ENCODE peak calls at places on chromosomes 13 and 19, in ten cellular contexts. One of them, this sample, is unnamed.
A peak's percentile ranks its signal among the peaks of the same experiment; 100 is the strongest.

GRCh38 chr19:10452726-10453620 is 32.6 kb downstream of the PDE4A start:
- DNase-seq in skeletal muscle cell: no peak
- DNase-seq in brain microvascular endothelial cell: no peak
- DNase-seq in RKO: no peak
- DNase-seq in stimulated activated CD4-positive, alpha-beta T cell treated with anti-CD3 and anti-CD28 coated beads, Interleukin-1b, Interleukin-23, amount 100 ng/mL, for 24 hours: no peak
- DNase-seq in left cardiac atrium: no peak
- DNase-seq in anterior cingulate cortex: no peak
- DNase-seq in lung microvascular endothelial cell: no peak
- DNase-seq in H54: no peak
- DNase-seq in astrocyte of the spinal cord: no peak
- DNase-seq in this sample: peak; percentile 30

GRCh38 chr13:95948646-95949045 is 104.6 kb downstream of the UGGT2 start:
- DNase-seq in left cardiac atrium: no peak
- DNase-seq in lung microvascular endothelial cell: no peak
- DNase-seq in skeletal muscle cell: no peak
- DNase-seq in stimulated activated CD4-positive, alpha-beta T cell treated with anti-CD3 and anti-CD28 coated beads, Interleukin-1b, Interleukin-23, amount 100 ng/mL, for 24 hours: no peak
- DNase-seq in astrocyte of the spinal cord: peak; percentile 54
- DNase-seq in anterior cingulate cortex: no peak
- DNase-seq in brain microvascular endothelial cell: peak; percentile 75
- DNase-seq in H54: no peak
- DNase-seq in RKO: peak; percentile 52
- DNase-seq in this sample: no peak

GRCh38 chr19:47210180-47210490 is 20.9 kb downstream of the BBC3 start:
- DNase-seq in astrocyte of the spinal cord: no peak
- DNase-seq in RKO: no peak
- DNase-seq in stimulated activated CD4-positive, alpha-beta T cell treated with anti-CD3 and anti-CD28 coated beads, Interleukin-1b, Interleukin-23, amount 100 ng/mL, for 24 hours: no peak
- DNase-seq in lung microvascular endothelial cell: no peak
- DNase-seq in skeletal muscle cell: no peak
- DNase-seq in left cardiac atrium: no peak
- DNase-seq in anterior cingulate cortex: no peak
- DNase-seq in H54: no peak
- DNase-seq in brain microvascular endothelial cell: no peak
- DNase-seq in this sample: no peak

GRCh38 chr13:46609052-46609451 is 56.1 kb downstream of the LRCH1 start:
- DNase-seq in brain microvascular endothelial cell: no peak
- DNase-seq in lung microvascular endothelial cell: no peak
- DNase-seq in skeletal muscle cell: no peak
- DNase-seq in left cardiac atrium: no peak
- DNase-seq in stimulated activated CD4-positive, alpha-beta T cell treated with anti-CD3 and anti-CD28 coated beads, Interleukin-1b, Interleukin-23, amount 100 ng/mL, for 24 hours: no peak
- DNase-seq in anterior cingulate cortex: no peak
- DNase-seq in H54: no peak
- DNase-seq in astrocyte of the spinal cord: no peak
- DNase-seq in RKO: no peak
- DNase-seq in this sample: no peak

GRCh38 chr13:99505814-99506269 is 4.6 kb downstream of the TM9SF2 start:
- DNase-seq in anterior cingulate cortex: no peak
- DNase-seq in astrocyte of the spinal cord: peak; percentile 20
- DNase-seq in left cardiac atrium: no peak
- DNase-seq in lung microvascular endothelial cell: peak; percentile 48
- DNase-seq in brain microvascular endothelial cell: no peak
- DNase-seq in RKO: peak; percentile 1
- DNase-seq in skeletal muscle cell: no peak
- DNase-seq in stimulated activated CD4-positive, alpha-beta T cell treated with anti-CD3 and anti-CD28 coated beads, Interleukin-1b, Interleukin-23, amount 100 ng/mL, for 24 hours: no peak
- DNase-seq in H54: no peak
- DNase-seq in this sample: no peak

GRCh38 chr19:3146677-3147100 is 10.9 kb downstream of the GNA15 start:
- DNase-seq in H54: no peak
- DNase-seq in anterior cingulate cortex: no peak
- DNase-seq in left cardiac atrium: no peak
- DNase-seq in lung microvascular endothelial cell: peak; percentile 47
- DNase-seq in astrocyte of the spinal cord: no peak
- DNase-seq in skeletal muscle cell: no peak
- DNase-seq in stimulated activated CD4-positive, alpha-beta T cell treated with anti-CD3 and anti-CD28 coated beads, Interleukin-1b, Interleukin-23, amount 100 ng/mL, for 24 hours: peak; percentile 51
- DNase-seq in RKO: no peak
- DNase-seq in brain microvascular endothelial cell: no peak
- DNase-seq in this sample: peak; percentile 67

GRCh38 chr19:44345969-44346368 is 10.5 kb downstream of the ZNF112 start:
- DNase-seq in anterior cingulate cortex: peak; percentile 4
- DNase-seq in lung microvascular endothelial cell: no peak
- DNase-seq in H54: no peak
- DNase-seq in skeletal muscle cell: no peak
- DNase-seq in stimulated activated CD4-positive, alpha-beta T cell treated with anti-CD3 and anti-CD28 coated beads, Interleukin-1b, Interleukin-23, amount 100 ng/mL, for 24 hours: no peak
- DNase-seq in RKO: no peak
- DNase-seq in astrocyte of the spinal cord: no peak
- DNase-seq in brain microvascular endothelial cell: no peak
- DNase-seq in left cardiac atrium: peak; percentile 19
- DNase-seq in this sample: peak; percentile 63

GRCh38 chr19:39524495-39524894 is 8.2 kb downstream of the EID2B start:
- DNase-seq in skeletal muscle cell: no peak
- DNase-seq in astrocyte of the spinal cord: no peak
- DNase-seq in lung microvascular endothelial cell: no peak
- DNase-seq in H54: no peak
- DNase-seq in brain microvascular endothelial cell: no peak
- DNase-seq in stimulated activated CD4-positive, alpha-beta T cell treated with anti-CD3 and anti-CD28 coated beads, Interleukin-1b, Interleukin-23, amount 100 ng/mL, for 24 hours: no peak
- DNase-seq in RKO: peak; percentile 44
- DNase-seq in left cardiac atrium: no peak
- DNase-seq in anterior cingulate cortex: no peak
- DNase-seq in this sample: no peak

GRCh38 chr13:107497661-107498060 is 717.7 kb downstream of the LIG4 start:
- DNase-seq in skeletal muscle cell: no peak
- DNase-seq in brain microvascular endothelial cell: no peak
- DNase-seq in stimulated activated CD4-positive, alpha-beta T cell treated with anti-CD3 and anti-CD28 coated beads, Interleukin-1b, Interleukin-23, amount 100 ng/mL, for 24 hours: no peak
- DNase-seq in H54: no peak
- DNase-seq in left cardiac atrium: no peak
- DNase-seq in anterior cingulate cortex: no peak
- DNase-seq in lung microvascular endothelial cell: no peak
- DNase-seq in RKO: no peak
- DNase-seq in astrocyte of the spinal cord: no peak
- DNase-seq in this sample: no peak

GRCh38 chr19:53898166-53898565 is 10.9 kb upstream of the CACNG7 start:
- DNase-seq in stimulated activated CD4-positive, alpha-beta T cell treated with anti-CD3 and anti-CD28 coated beads, Interleukin-1b, Interleukin-23, amount 100 ng/mL, for 24 hours: no peak
- DNase-seq in RKO: no peak
- DNase-seq in astrocyte of the spinal cord: no peak
- DNase-seq in lung microvascular endothelial cell: no peak
- DNase-seq in brain microvascular endothelial cell: no peak
- DNase-seq in H54: no peak
- DNase-seq in left cardiac atrium: no peak
- DNase-seq in skeletal muscle cell: no peak
- DNase-seq in anterior cingulate cortex: no peak
- DNase-seq in this sample: no peak

GRCh38 chr19:18170714-18171255 is 2.8 kb upstream of the IFI30 start:
- DNase-seq in stimulated activated CD4-positive, alpha-beta T cell treated with anti-CD3 and anti-CD28 coated beads, Interleukin-1b, Interleukin-23, amount 100 ng/mL, for 24 hours: no peak
- DNase-seq in H54: no peak
- DNase-seq in RKO: no peak
- DNase-seq in astrocyte of the spinal cord: no peak
- DNase-seq in left cardiac atrium: peak; percentile 51
- DNase-seq in lung microvascular endothelial cell: no peak
- DNase-seq in skeletal muscle cell: no peak
- DNase-seq in brain microvascular endothelial cell: no peak
- DNase-seq in anterior cingulate cortex: no peak
- DNase-seq in this sample: no peak

GRCh38 chr19:3108775-3109174 is 14.6 kb downstream of the GNA11 start:
- DNase-seq in astrocyte of the spinal cord: peak; percentile 47
- DNase-seq in lung microvascular endothelial cell: peak; percentile 79
- DNase-seq in brain microvascular endothelial cell: peak; percentile 55
- DNase-seq in RKO: peak; percentile 69
- DNase-seq in anterior cingulate cortex: no peak
- DNase-seq in left cardiac atrium: peak; percentile 66
- DNase-seq in H54: peak; percentile 79
- DNase-seq in stimulated activated CD4-positive, alpha-beta T cell treated with anti-CD3 and anti-CD28 coated beads, Interleukin-1b, Interleukin-23, amount 100 ng/mL, for 24 hours: peak; percentile 59
- DNase-seq in skeletal muscle cell: no peak
- DNase-seq in this sample: peak; percentile 79

GRCh38 chr13:78960881-78961280 is 301.9 kb upstream of the OBI1 start:
- DNase-seq in stimulated activated CD4-positive, alpha-beta T cell treated with anti-CD3 and anti-CD28 coated beads, Interleukin-1b, Interleukin-23, amount 100 ng/mL, for 24 hours: no peak
- DNase-seq in astrocyte of the spinal cord: no peak
- DNase-seq in left cardiac atrium: no peak
- DNase-seq in brain microvascular endothelial cell: no peak
- DNase-seq in H54: no peak
- DNase-seq in anterior cingulate cortex: no peak
- DNase-seq in RKO: no peak
- DNase-seq in lung microvascular endothelial cell: no peak
- DNase-seq in skeletal muscle cell: no peak
- DNase-seq in this sample: no peak

GRCh38 chr19:34067861-34068271 is 104.4 kb upstream of the LSM14A start:
- DNase-seq in H54: peak; percentile 80
- DNase-seq in left cardiac atrium: no peak
- DNase-seq in lung microvascular endothelial cell: no peak
- DNase-seq in stimulated activated CD4-positive, alpha-beta T cell treated with anti-CD3 and anti-CD28 coated beads, Interleukin-1b, Interleukin-23, amount 100 ng/mL, for 24 hours: no peak
- DNase-seq in anterior cingulate cortex: no peak
- DNase-seq in brain microvascular endothelial cell: peak; percentile 11
- DNase-seq in skeletal muscle cell: no peak
- DNase-seq in RKO: no peak
- DNase-seq in astrocyte of the spinal cord: no peak
- DNase-seq in this sample: no peak

GRCh38 chr13:113074876-113075275 is 30.7 kb upstream of the F7 start:
- DNase-seq in left cardiac atrium: no peak
- DNase-seq in brain microvascular endothelial cell: no peak
- DNase-seq in H54: no peak
- DNase-seq in lung microvascular endothelial cell: no peak
- DNase-seq in anterior cingulate cortex: no peak
- DNase-seq in stimulated activated CD4-positive, alpha-beta T cell treated with anti-CD3 and anti-CD28 coated beads, Interleukin-1b, Interleukin-23, amount 100 ng/mL, for 24 hours: no peak
- DNase-seq in skeletal muscle cell: no peak
- DNase-seq in RKO: no peak
- DNase-seq in astrocyte of the spinal cord: no peak
- DNase-seq in this sample: no peak

GRCh38 chr19:1598777-1599459 is 6.3 kb upstream of the MBD3 start:
- DNase-seq in brain microvascular endothelial cell: no peak
- DNase-seq in left cardiac atrium: no peak
- DNase-seq in H54: no peak
- DNase-seq in skeletal muscle cell: no peak
- DNase-seq in anterior cingulate cortex: no peak
- DNase-seq in stimulated activated CD4-positive, alpha-beta T cell treated with anti-CD3 and anti-CD28 coated beads, Interleukin-1b, Interleukin-23, amount 100 ng/mL, for 24 hours: no peak
- DNase-seq in astrocyte of the spinal cord: no peak
- DNase-seq in RKO: no peak
- DNase-seq in lung microvascular endothelial cell: no peak
- DNase-seq in this sample: no peak

GRCh38 chr19:47848871-47849473 is 10.1 kb upstream of the TPRX2 start:
- DNase-seq in lung microvascular endothelial cell: no peak
- DNase-seq in stimulated activated CD4-positive, alpha-beta T cell treated with anti-CD3 and anti-CD28 coated beads, Interleukin-1b, Interleukin-23, amount 100 ng/mL, for 24 hours: peak; percentile 15
- DNase-seq in anterior cingulate cortex: no peak
- DNase-seq in brain microvascular endothelial cell: peak; percentile 10
- DNase-seq in astrocyte of the spinal cord: no peak
- DNase-seq in RKO: no peak
- DNase-seq in H54: peak; percentile 21
- DNase-seq in skeletal muscle cell: no peak
- DNase-seq in left cardiac atrium: no peak
- DNase-seq in this sample: peak; percentile 83

GRCh38 chr13:110113284-110113764 is 193.6 kb downstream of the COL4A1 start:
- DNase-seq in left cardiac atrium: no peak
- DNase-seq in stimulated activated CD4-positive, alpha-beta T cell treated with anti-CD3 and anti-CD28 coated beads, Interleukin-1b, Interleukin-23, amount 100 ng/mL, for 24 hours: no peak
- DNase-seq in brain microvascular endothelial cell: peak; percentile 69
- DNase-seq in lung microvascular endothelial cell: no peak
- DNase-seq in astrocyte of the spinal cord: peak; percentile 86
- DNase-seq in RKO: peak; percentile 16
- DNase-seq in anterior cingulate cortex: no peak
- DNase-seq in H54: peak; percentile 100
- DNase-seq in skeletal muscle cell: no peak
- DNase-seq in this sample: no peak

GRCh38 chr19:42254083-42254849 is 662 bp downstream of the ERF start:
- DNase-seq in skeletal muscle cell: no peak
- DNase-seq in brain microvascular endothelial cell: no peak
- DNase-seq in stimulated activated CD4-positive, alpha-beta T cell treated with anti-CD3 and anti-CD28 coated beads, Interleukin-1b, Interleukin-23, amount 100 ng/mL, for 24 hours: peak; percentile 67
- DNase-seq in lung microvascular endothelial cell: peak; percentile 68
- DNase-seq in astrocyte of the spinal cord: peak; percentile 68
- DNase-seq in anterior cingulate cortex: peak; percentile 86
- DNase-seq in RKO: peak; percentile 62
- DNase-seq in H54: no peak
- DNase-seq in left cardiac atrium: peak; percentile 76
- DNase-seq in this sample: peak; percentile 73

GRCh38 chr13:74290324-74290773 is 156.1 kb upstream of the KLF12 start:
- DNase-seq in left cardiac atrium: no peak
- DNase-seq in lung microvascular endothelial cell: no peak
- DNase-seq in RKO: peak; percentile 18
- DNase-seq in stimulated activated CD4-positive, alpha-beta T cell treated with anti-CD3 and anti-CD28 coated beads, Interleukin-1b, Interleukin-23, amount 100 ng/mL, for 24 hours: no peak
- DNase-seq in skeletal muscle cell: peak; percentile 86
- DNase-seq in H54: peak; percentile 45
- DNase-seq in brain microvascular endothelial cell: peak; percentile 78
- DNase-seq in anterior cingulate cortex: peak; percentile 39
- DNase-seq in astrocyte of the spinal cord: peak; percentile 96
- DNase-seq in this sample: no peak

This sample was measured in D341Med.